ENCODE peak calls at places on chromosome 5, in six cellular contexts. One of them, this sample, is unnamed.

GRCh38 chr5:171850354-171850947 is 64.8 kb downstream of the SMIM23 start:
- DNase-seq in amniotic stem cell: no peak
- DNase-seq in NCI-H69: peak; percentile 32
- DNase-seq in CD8-positive, alpha-beta T cell: no peak
- DNase-seq in HEK293T: peak; percentile 52
- DNase-seq in central memory CD4-positive, alpha-beta T cell: no peak
- DNase-seq in this sample: no peak

GRCh38 chr5:39106332-39106731 is 32.1 kb upstream of the RICTOR start:
- DNase-seq in central memory CD4-positive, alpha-beta T cell: peak; percentile 9
- DNase-seq in HEK293T: no peak
- DNase-seq in NCI-H69: no peak
- DNase-seq in amniotic stem cell: no peak
- DNase-seq in CD8-positive, alpha-beta T cell: no peak
- DNase-seq in this sample: no peak

GRCh38 chr5:154455585-154455984 is 9.8 kb downstream of the SAP30L start:
- DNase-seq in amniotic stem cell: no peak
- DNase-seq in NCI-H69: no peak
- DNase-seq in CD8-positive, alpha-beta T cell: no peak
- DNase-seq in central memory CD4-positive, alpha-beta T cell: no peak
- DNase-seq in HEK293T: no peak
- DNase-seq in this sample: no peak

GRCh38 chr5:27034531-27034930 is 3.9 kb downstream of the CDH9 start:
- DNase-seq in central memory CD4-positive, alpha-beta T cell: no peak
- DNase-seq in NCI-H69: no peak
- DNase-seq in amniotic stem cell: no peak
- DNase-seq in CD8-positive, alpha-beta T cell: no peak
- DNase-seq in HEK293T: no peak
- DNase-seq in this sample: no peak

GRCh38 chr5:171585981-171586380 is 166.5 kb downstream of the FGF18 start:
- DNase-seq in HEK293T: no peak
- DNase-seq in central memory CD4-positive, alpha-beta T cell: no peak
- DNase-seq in NCI-H69: no peak
- DNase-seq in CD8-positive, alpha-beta T cell: no peak
- DNase-seq in amniotic stem cell: no peak
- DNase-seq in this sample: no peak

GRCh38 chr5:175654346-175654745 is 3.5 kb upstream of the HRH2 start:
- DNase-seq in NCI-H69: no peak
- DNase-seq in central memory CD4-positive, alpha-beta T cell: no peak
- DNase-seq in amniotic stem cell: no peak
- DNase-seq in HEK293T: no peak
- DNase-seq in CD8-positive, alpha-beta T cell: no peak
- DNase-seq in this sample: no peak

GRCh38 chr5:116847960-116848359 is 273.3 kb upstream of the SEMA6A start:
- DNase-seq in NCI-H69: no peak
- DNase-seq in HEK293T: no peak
- DNase-seq in central memory CD4-positive, alpha-beta T cell: no peak
- DNase-seq in amniotic stem cell: no peak
- DNase-seq in CD8-positive, alpha-beta T cell: no peak
- DNase-seq in this sample: no peak

GRCh38 chr5:116456036-116456435 is 118.6 kb downstream of the SEMA6A start:
- DNase-seq in amniotic stem cell: no peak
- DNase-seq in central memory CD4-positive, alpha-beta T cell: no peak
- DNase-seq in HEK293T: no peak
- DNase-seq in CD8-positive, alpha-beta T cell: no peak
- DNase-seq in NCI-H69: no peak
- DNase-seq in this sample: no peak

GRCh38 chr5:159581502-159582249 is 251.4 kb upstream of the IL12B start:
- DNase-seq in HEK293T: no peak
- DNase-seq in NCI-H69: peak; percentile 97
- DNase-seq in CD8-positive, alpha-beta T cell: no peak
- DNase-seq in amniotic stem cell: no peak
- DNase-seq in central memory CD4-positive, alpha-beta T cell: no peak
- DNase-seq in this sample: no peak

GRCh38 chr5:159182691-159183090 is 26.7 kb downstream of the RNF145 start:
- DNase-seq in NCI-H69: no peak
- DNase-seq in amniotic stem cell: no peak
- DNase-seq in central memory CD4-positive, alpha-beta T cell: no peak
- DNase-seq in CD8-positive, alpha-beta T cell: no peak
- DNase-seq in HEK293T: no peak
- DNase-seq in this sample: no peak